ENCODE peak calls at places on chromosomes 1 and 21, in five cellular contexts. A, F, P, N and O are unnamed samples.

GRCh38 chr1:63691672-63692425 is 82.0 kb upstream of the ROR1 start:
- DNase-seq in A (peak), F (no peak), P (peak), N (peak), O (peak)

GRCh38 chr1:39639333-39640130 is at the start of gene HEYL:
- DNase-seq in A (no peak), F (no peak), P (peak), N (peak), O (peak)

GRCh38 chr1:154969741-154970452 is 650 bp downstream of the SHC1 start:
- DNase-seq in A (peak), F (no peak), P (no peak), N (no peak), O (no peak)

GRCh38 chr1:192459467-192459866 is 116.1 kb upstream of the RGS1 start:
- DNase-seq in A (no peak), F (no peak), P (no peak), N (no peak), O (no peak)

GRCh38 chr21:28235169-28235892 is 757.3 kb downstream of the LTN1 start:
- DNase-seq in A (peak), F (no peak), P (no peak), N (no peak), O (peak)

GRCh38 chr1:186848509-186849130 is 19.9 kb downstream of the PLA2G4A start:
- DNase-seq in A (no peak), F (no peak), P (peak), N (no peak), O (no peak)

GRCh38 chr1:218676991-218677390 is 331.9 kb downstream of the TGFB2 start:
- DNase-seq in A (no peak), F (no peak), P (no peak), N (no peak), O (no peak)

GRCh38 chr1:166730299-166730888 is 108.9 kb upstream of the POGK start:
- DNase-seq in A (no peak), F (no peak), P (no peak), N (peak), O (peak)

GRCh38 chr1:26336477-26337205 is 17.3 kb downstream of the CRYBG2 start:
- DNase-seq in A (no peak), F (no peak), P (peak), N (peak), O (peak)

GRCh38 chr1:53545663-53546408 is 86.6 kb downstream of the DMRTB1 start:
- DNase-seq in A (no peak), F (no peak), P (no peak), N (no peak), O (no peak)

GRCh38 chr1:118963456-118964430 is 24.4 kb downstream of the TBX15 start:
- DNase-seq in A (no peak), F (no peak), P (no peak), N (no peak), O (peak)

GRCh38 chr1:226648421-226648820 is 90.7 kb downstream of the ITPKB start:
- DNase-seq in A (no peak), F (no peak), P (no peak), N (no peak), O (no peak)

GRCh38 chr21:42755766-42756579 is 102.6 kb downstream of the PDE9A start:
- DNase-seq in A (no peak), F (no peak), P (no peak), N (peak), O (no peak)

GRCh38 chr1:16146888-16147614 is 8.8 kb downstream of the EPHA2 start:
- DNase-seq in A (peak), F (no peak), P (no peak), N (no peak), O (no peak)

GRCh38 chr1:90616395-90616794 is 100.7 kb downstream of the BARHL2 start:
- DNase-seq in A (peak), F (no peak), P (no peak), N (peak), O (peak)

GRCh38 chr1:162193815-162194214 is 124.3 kb downstream of the NOS1AP start:
- DNase-seq in A (no peak), F (no peak), P (no peak), N (no peak), O (no peak)

GRCh38 chr21:16534408-16535099 is 804.8 kb downstream of the USP25 start:
- DNase-seq in A (peak), F (no peak), P (peak), N (no peak), O (no peak)

GRCh38 chr1:110092991-110093390 is 19.3 kb upstream of the UBL4B start:
- DNase-seq in A (no peak), F (no peak), P (no peak), N (no peak), O (no peak)

GRCh38 chr1:192575499-192576189 is at the start of gene RGS1:
- DNase-seq in A (no peak), F (peak), P (no peak), N (no peak), O (peak)

GRCh38 chr1:84370831-84371394 is 27.4 kb upstream of the DNASE2B start:
- DNase-seq in A (no peak), F (no peak), P (no peak), N (no peak), O (no peak)

GRCh38 chr1:208089971-208090755 is 154.0 kb downstream of the PLXNA2 start:
- DNase-seq in A (no peak), F (no peak), P (no peak), N (no peak), O (no peak)

GRCh38 chr1:185585770-185586169 is 148.4 kb upstream of the HMCN1 start:
- DNase-seq in A (no peak), F (no peak), P (peak), N (no peak), O (no peak)

GRCh38 chr1:88701275-88701674 is 17.2 kb downstream of the PKN2 start:
- DNase-seq in A (peak), F (no peak), P (no peak), N (no peak), O (peak)

GRCh38 chr1:201594575-201595245 is 55.8 kb downstream of the NAV1 start:
- DNase-seq in A (no peak), F (no peak), P (no peak), N (peak), O (peak)

GRCh38 chr1:32962248-32962896 is 2.2 kb downstream of the RNF19B start:
- DNase-seq in A (peak), F (peak), P (no peak), N (no peak), O (peak)

GRCh38 chr1:45640293-45640692 is 16.4 kb upstream of the CCDC17 start:
- DNase-seq in A (no peak), F (no peak), P (no peak), N (no peak), O (no peak)

GRCh38 chr1:111755321-111756123 is at the start of gene DDX20:
- DNase-seq in A (peak), F (peak), P (peak), N (peak), O (peak)

GRCh38 chr1:8047112-8047511 is 21.0 kb upstream of the ERRFI1 start:
- DNase-seq in A (peak), F (no peak), P (no peak), N (no peak), O (peak)

GRCh38 chr1:205458777-205459566 is 3.1 kb upstream of the BLACAT1 start:
- DNase-seq in A (peak), F (no peak), P (no peak), N (peak), O (peak)

GRCh38 chr1:210024282-210024681 is 86.3 kb downstream of the SYT14 start:
- DNase-seq in A (no peak), F (no peak), P (no peak), N (no peak), O (no peak)

GRCh38 chr21:44732263-44732662 is 20.9 kb upstream of the TSPEAR start:
- DNase-seq in A (no peak), F (no peak), P (no peak), N (no peak), O (no peak)

GRCh38 chr21:36171741-36172331 is 15.2 kb downstream of the DOP1B start:
- DNase-seq in A (no peak), F (no peak), P (no peak), N (no peak), O (no peak)

GRCh38 chr1:228751360-228752098 is 16.2 kb downstream of the RHOU start:
- DNase-seq in A (no peak), F (no peak), P (no peak), N (no peak), O (peak)

GRCh38 chr21:23478381-23478780 is 2128.9 kb downstream of the MRPL39 start:
- DNase-seq in A (no peak), F (no peak), P (no peak), N (no peak), O (no peak)
- TF ChIP-seq MYC in A (no peak), F (no peak), P (no peak), N (no peak), O (no peak)

GRCh38 chr1:230031131-230031530 is 35.9 kb upstream of the GALNT2 start:
- DNase-seq in A (no peak), F (no peak), P (no peak), N (no peak), O (peak)
- TF ChIP-seq MAX in A (no peak), F (no peak), P (no peak), N (no peak), O (no peak)

GRCh38 chr1:57218487-57219079 is 205.3 kb downstream of the DAB1 start:
- DNase-seq in A (no peak), F (no peak), P (no peak), N (peak), O (no peak)
- TF ChIP-seq MYC in A (no peak), F (no peak), P (no peak), N (no peak), O (no peak)

GRCh38 chr21:41662761-41663160 is 104.1 kb downstream of the RIPK4 start:
- DNase-seq in A (no peak), F (no peak), P (no peak), N (no peak), O (no peak)
- TF ChIP-seq MAX in A (no peak), F (no peak), P (no peak), N (no peak), O (no peak)

GRCh38 chr1:100188617-100189016 is 10.6 kb upstream of the LRRC39 start:
- DNase-seq in A (no peak), F (peak), P (no peak), N (no peak), O (no peak)

GRCh38 chr1:100183370-100183769 is 5.3 kb upstream of the LRRC39 start:
- DNase-seq in A (no peak), F (no peak), P (no peak), N (no peak), O (no peak)

GRCh38 chr1:100187912-100188311 is 9.9 kb upstream of the LRRC39 start:
- DNase-seq in A (no peak), F (no peak), P (no peak), N (no peak), O (no peak)

DNA sequence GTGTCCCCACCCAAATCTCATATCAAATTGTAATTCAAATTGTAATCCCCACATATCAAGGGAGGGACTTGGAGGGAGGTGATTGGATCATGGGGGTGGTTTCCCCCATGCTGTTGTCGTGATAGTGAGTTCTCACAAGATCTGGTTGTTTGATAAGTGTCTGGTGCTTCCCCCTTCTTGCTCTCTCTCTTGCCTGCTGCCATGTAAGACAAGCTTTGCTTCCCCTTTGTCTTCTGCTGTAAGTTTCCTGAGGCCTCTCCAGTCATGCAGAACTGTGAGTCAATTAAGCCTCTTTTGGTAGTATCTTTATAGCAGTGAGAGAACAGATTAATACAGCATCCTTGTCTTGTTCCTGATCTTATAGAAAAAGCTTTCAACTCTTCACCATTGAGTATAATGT is 6.5 kb upstream of the LRRC39 start:
- DNase-seq in A (no peak), F (peak), P (no peak), N (no peak), O (peak)
- TF ChIP-seq MYC in A (no peak), F (no peak), P (no peak), N (no peak), O (no peak)

GRCh38 chr1:101943237-101943636 is 53.5 kb downstream of the OLFM3 start:
- DNase-seq in A (no peak), F (no peak), P (no peak), N (no peak), O (no peak)

DNA sequence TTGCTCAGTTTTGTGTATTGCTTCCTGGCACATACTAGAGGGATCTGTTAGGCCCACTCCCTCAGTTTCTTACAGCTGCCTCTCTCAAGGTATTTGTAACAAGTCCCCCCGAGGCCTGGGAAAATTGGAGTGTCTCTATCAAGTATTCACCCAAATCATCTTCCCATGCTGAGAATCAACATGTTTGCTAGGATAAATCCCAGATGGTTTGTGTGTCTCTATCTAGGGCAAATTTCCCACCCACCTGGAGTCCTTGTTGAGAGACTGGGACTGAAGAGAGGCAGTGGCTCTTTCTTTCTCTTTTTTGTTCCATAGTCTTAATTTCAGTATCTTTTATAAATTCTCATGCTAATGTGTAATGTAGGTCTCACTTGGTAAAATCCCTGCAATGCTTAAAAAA is 58.0 kb downstream of the OLFM3 start:
- DNase-seq in A (no peak), F (no peak), P (no peak), N (no peak), O (no peak)
- TF ChIP-seq MAX in A (no peak), F (no peak), P (no peak), N (no peak), O (no peak)

DNA sequence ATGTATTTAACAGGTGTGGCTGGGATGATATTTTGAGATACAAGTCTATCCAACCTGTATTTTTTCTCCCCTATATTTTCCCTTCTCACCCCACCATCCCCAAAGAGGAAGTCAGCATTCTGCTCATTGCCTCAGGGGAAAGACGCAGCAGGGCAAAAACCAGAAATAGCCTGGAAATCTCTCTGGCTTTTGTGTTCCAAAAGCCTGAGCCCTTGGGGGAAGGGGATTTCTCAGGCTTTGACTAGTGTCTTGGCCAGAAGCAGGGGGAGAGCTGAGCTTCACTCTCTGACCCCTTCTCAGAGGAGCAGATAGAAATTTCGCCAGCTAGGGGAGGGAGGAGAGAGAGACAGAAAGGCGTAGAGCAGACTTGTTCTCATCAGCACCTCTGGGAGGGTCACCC is 244.7 kb downstream of the RRAGC start:
- DNase-seq in A (no peak), F (no peak), P (no peak), N (no peak), O (no peak)
- TF ChIP-seq MYC in A (no peak), F (no peak), P (no peak), N (no peak), O (no peak)

GRCh38 chr1:103177146-103177850 is 69.0 kb upstream of the COL11A1 start:
- DNase-seq in A (no peak), F (no peak), P (no peak), N (no peak), O (no peak)

GRCh38 chr1:103180660-103181059 is 72.3 kb upstream of the COL11A1 start:
- DNase-seq in A (no peak), F (no peak), P (no peak), N (no peak), O (no peak)
- TF ChIP-seq MAX in A (no peak), F (no peak), P (no peak), N (no peak), O (no peak)